ENCODE peak calls at places on chromosomes 16 and 17, in nine cellular contexts. B, Q, I, D, E, L, F, K and J are unnamed samples. For H3K27me3, the result is how much of the 10 kb centered on the place peaks cover.

GRCh38 chr17:61157246-61157887 is 242.3 kb upstream of the TBX2 start:
- DNase-seq in K (no peak), F (no peak), L (peak), Q (peak), E (no peak), I (no peak), D (no peak), B (no peak), J (no peak)

GRCh38 chr17:54899721-54900456 is 763 bp upstream of the TOM1L1 start:
- DNase-seq in I (no peak), E (peak), L (no peak), D (no peak), K (no peak), B (no peak), Q (peak), F (no peak), J (no peak)

GRCh38 chr16:29663020-29663828 is at the start of gene SPN:
- DNase-seq in K (no peak), E (no peak), D (no peak), F (no peak), I (no peak), Q (no peak), B (peak), L (no peak), J (no peak)

GRCh38 chr17:13888043-13888442 is 181.3 kb upstream of the COX10 start:
- DNase-seq in L (peak), E (peak), Q (peak), K (no peak), B (no peak), I (no peak), F (peak), D (no peak), J (no peak)

GRCh38 chr17:55402374-55402773 is 19.3 kb downstream of the MMD start:
- DNase-seq in D (no peak), L (peak), I (no peak), E (no peak), F (peak), B (no peak), Q (peak), K (no peak), J (peak)

GRCh38 chr17:65537845-65538678 is 23.4 kb downstream of the AXIN2 start:
- DNase-seq in B (no peak), K (no peak), I (no peak), E (no peak), Q (no peak), F (no peak), D (no peak), L (no peak), J (no peak)

GRCh38 chr16:29710227-29711219 is 31.5 kb downstream of the QPRT start:
- DNase-seq in K (no peak), B (peak), Q (peak), E (no peak), I (peak), L (peak), D (peak), F (peak), J (peak)

GRCh38 chr17:27562777-27563455 is 68.1 kb upstream of the LGALS9 start:
- DNase-seq in Q (peak), D (peak), F (no peak), L (peak), E (no peak), I (no peak), K (no peak), B (no peak), J (peak)

GRCh38 chr16:50522324-50522723 is 25.9 kb upstream of the NKD1 start:
- DNase-seq in D (no peak), Q (no peak), K (no peak), E (no peak), L (no peak), I (no peak), F (no peak), B (no peak), J (no peak)

GRCh38 chr17:48004973-48005372 is 32.6 kb downstream of the COPZ2 start:
- DNase-seq in D (no peak), L (no peak), B (no peak), F (no peak), Q (no peak), E (no peak), K (no peak), I (no peak), J (no peak)

GRCh38 chr16:1323296-1324239 is 9.9 kb upstream of the BAIAP3 start:
- DNase-seq in D (no peak), F (no peak), K (no peak), E (no peak), Q (no peak), B (no peak), I (no peak), L (no peak), J (no peak)

GRCh38 chr17:65137076-65137935 is at the start of gene RGS9:
- DNase-seq in Q (peak), E (peak), F (peak), L (peak), B (peak), D (peak), I (no peak), K (peak), J (peak)

GRCh38 chr16:84065536-84066132 is 23.0 kb upstream of the SLC38A8 start:
- DNase-seq in L (peak), D (peak), E (no peak), K (no peak), Q (peak), F (peak), I (no peak), B (peak), J (peak)

GRCh38 chr16:66919569-66920472 is 1.1 kb upstream of the CDH16 start:
- DNase-seq in I (no peak), F (no peak), D (no peak), K (no peak), Q (no peak), B (no peak), E (no peak), L (no peak), J (no peak)

GRCh38 chr17:58176200-58176599 is 9.4 kb downstream of the OR4D2 start:
- DNase-seq in L (peak), K (no peak), Q (peak), E (no peak), F (peak), B (no peak), D (no peak), I (no peak), J (no peak)

GRCh38 chr16:10895053-10895946 is 18.3 kb downstream of the CIITA start:
- DNase-seq in D (peak), L (peak), I (no peak), E (peak), K (no peak), F (peak), Q (peak), B (no peak), J (no peak)

GRCh38 chr17:34725740-34726139 is 146.4 kb downstream of the TMEM132E start:
- DNase-seq in E (no peak), I (no peak), B (no peak), F (no peak), D (no peak), K (no peak), L (no peak), Q (no peak), J (no peak)

GRCh38 chr16:17448640-17449638 is 21.8 kb downstream of the XYLT1 start:
- DNase-seq in L (no peak), Q (no peak), E (peak), F (no peak), D (no peak), B (peak), I (no peak), K (no peak), J (no peak)

GRCh38 chr16:3364774-3365427 is 9.2 kb downstream of the OR2C1 start:
- DNase-seq in F (peak), K (peak), I (peak), E (peak), D (peak), L (peak), Q (peak), B (peak), J (peak)

GRCh38 chr17:16381496-16381820 is 567 bp downstream of the UBB start:
- DNase-seq in Q (peak), E (no peak), F (no peak), D (no peak), B (no peak), K (no peak), I (no peak), L (peak), J (peak)

GRCh38 chr17:19943026-19943425 is 34.6 kb downstream of the AKAP10 start:
- DNase-seq in K (no peak), L (peak), B (no peak), F (no peak), D (no peak), Q (no peak), E (no peak), I (no peak), J (no peak)

GRCh38 chr17:2233441-2233947 is 70.1 kb downstream of the SMG6 start:
- DNase-seq in F (no peak), Q (peak), L (peak), K (peak), D (peak), E (peak), I (peak), B (no peak), J (no peak)

GRCh38 chr16:87691686-87692079 is 74.1 kb downstream of the KLHDC4 start:
- DNase-seq in K (no peak), I (no peak), F (no peak), E (no peak), B (no peak), L (no peak), Q (no peak), D (no peak), J (no peak)

GRCh38 chr16:82345318-82345717 is 175.3 kb upstream of the MPHOSPH6 start:
- DNase-seq in K (no peak), L (no peak), Q (no peak), I (no peak), B (no peak), D (no peak), F (no peak), E (no peak), J (no peak)

GRCh38 chr17:41728056-41728455 is 6.4 kb downstream of the HAP1 start:
- DNase-seq in L (no peak), B (no peak), D (no peak), E (no peak), I (no peak), K (no peak), Q (no peak), F (no peak), J (no peak)

GRCh38 chr17:15121426-15121825 is 143.7 kb downstream of the PMP22 start:
- DNase-seq in K (no peak), I (no peak), L (no peak), Q (peak), F (no peak), D (no peak), B (no peak), E (no peak), J (no peak)

GRCh38 chr16:54030451-54030850 is 256.1 kb downstream of the IRX3 start:
- DNase-seq in I (no peak), B (no peak), L (no peak), E (no peak), Q (no peak), F (peak), D (no peak), K (no peak), J (peak)

GRCh38 chr16:22400899-22401298 is 26.5 kb upstream of the CDR2 start:
- DNase-seq in D (no peak), K (no peak), E (no peak), I (no peak), Q (no peak), F (no peak), L (no peak), B (no peak), J (no peak)

GRCh38 chr16:1863681-1864460 is 8.1 kb downstream of the MEIOB start:
- DNase-seq in K (no peak), D (peak), B (no peak), L (peak), E (no peak), I (no peak), Q (peak), F (peak), J (peak)

GRCh38 chr17:20116683-20117309 is 107.6 kb downstream of the SPECC1 start:
- DNase-seq in F (peak), E (peak), K (no peak), L (peak), Q (peak), D (peak), I (no peak), B (no peak), J (peak)

GRCh38 chr17:37158290-37158689 is 209.5 kb downstream of the AATF start:
- DNase-seq in B (no peak), F (no peak), L (no peak), E (no peak), K (no peak), D (no peak), I (no peak), Q (no peak), J (peak)

GRCh38 chr16:69476920-69477418 is 52.5 kb downstream of the CYB5B start:
- DNase-seq in D (peak), K (no peak), L (peak), E (no peak), F (peak), I (peak), B (no peak), Q (peak), J (peak)

GRCh38 chr17:37089998-37090397 is 141.2 kb downstream of the AATF start:
- DNase-seq in E (no peak), D (peak), K (no peak), B (no peak), F (no peak), L (no peak), I (no peak), Q (no peak), J (no peak)

DNA sequence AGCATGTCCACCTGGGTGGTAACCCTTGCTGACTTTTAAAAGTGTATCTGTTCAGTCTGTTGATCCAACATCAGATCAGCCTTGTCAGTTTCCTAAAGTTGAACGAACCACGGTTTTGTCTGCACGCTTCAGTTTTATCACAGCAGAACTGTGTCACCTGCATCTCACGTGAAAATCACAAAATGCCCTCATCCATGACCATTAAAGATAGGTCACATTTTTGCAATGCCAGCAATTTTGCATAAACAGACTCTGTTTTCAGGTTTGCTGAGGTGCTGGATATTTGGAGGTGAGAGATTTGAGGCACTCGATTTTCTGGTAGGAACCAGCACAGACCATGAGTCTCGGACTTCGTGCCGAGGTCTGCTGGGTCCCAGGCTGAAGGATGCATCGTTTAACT is 3.0 kb downstream of the METRNL start:
- DNase-seq in L (no peak), B (no peak), F (no peak), Q (no peak), E (no peak), D (no peak), K (no peak), I (no peak), J (no peak)
- H3K4me3 ChIP-seq in L (peak), B (peak), F (no peak), Q (no peak), E (no peak), D (no peak), K (no peak), I (no peak), J (no peak)

DNA sequence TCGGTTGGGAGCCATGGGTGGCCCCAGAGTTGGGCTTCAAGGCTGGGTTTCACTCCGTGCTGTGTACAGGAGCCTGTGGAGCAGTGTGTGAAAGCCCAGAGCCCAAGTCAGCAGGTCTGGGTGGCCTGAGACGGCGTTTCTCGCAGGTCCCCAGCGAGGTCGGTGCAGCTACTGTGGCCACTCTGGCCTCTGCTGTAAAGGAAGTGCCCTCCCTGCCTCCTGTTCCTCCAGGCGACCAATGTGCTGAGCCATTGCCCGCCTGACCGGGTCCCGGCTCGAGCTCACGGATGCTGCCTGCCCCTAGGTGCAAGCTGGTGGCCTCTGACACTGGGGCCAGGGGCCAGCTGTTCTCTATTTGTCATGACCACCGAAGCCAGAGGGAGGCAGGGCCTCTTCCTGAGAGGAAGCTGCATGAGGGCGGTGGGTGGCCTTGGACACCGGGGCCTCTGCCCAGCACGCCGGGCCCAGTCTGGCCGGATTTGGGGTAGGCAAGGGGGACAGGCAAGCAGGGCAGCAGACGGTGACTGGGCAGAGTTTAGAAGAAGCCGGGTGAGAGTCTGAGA is 170.9 kb downstream of the IRF8 start:
- DNase-seq in F (no peak), I (no peak), D (no peak), K (no peak), Q (no peak), E (no peak), L (no peak), B (no peak), J (no peak)
- H3K27me3 ChIP-seq in F (under half), I (under half), D (under half), K (under half), Q (under half), E (under half), L (under half), B (under half), J (under half)

GRCh38 chr17:40122466-40122943 is 734 bp downstream of the MSL1 start:
- DNase-seq in D (peak), F (peak), I (no peak), E (peak), B (peak), L (peak), Q (peak), K (peak), J (no peak)
- TF ChIP-seq CTCF in D (peak), F (no peak), I (no peak), E (peak), B (peak), L (peak), Q (peak), K (no peak), J (peak)

GRCh38 chr17:30236807-30237206 is 1.3 kb upstream of the SLC6A4 start:
- DNase-seq in B (peak), D (peak), K (no peak), L (peak), F (peak), Q (no peak), E (peak), I (no peak), J (peak)
- H3K4me3 ChIP-seq in B (peak), D (no peak), K (no peak), L (peak), F (no peak), Q (no peak), E (no peak), I (no peak), J (no peak)

GRCh38 chr16:78175287-78175686 is 75.8 kb downstream of the WWOX start:
- DNase-seq in L (peak), B (no peak), Q (no peak), D (no peak), K (no peak), I (no peak), F (peak), E (no peak), J (peak)
- H3K27me3 ChIP-seq in L (under half), B (under half), Q (under half), D (under half), K (under half), I (under half), F (under half), E (under half), J (under half)

DNA sequence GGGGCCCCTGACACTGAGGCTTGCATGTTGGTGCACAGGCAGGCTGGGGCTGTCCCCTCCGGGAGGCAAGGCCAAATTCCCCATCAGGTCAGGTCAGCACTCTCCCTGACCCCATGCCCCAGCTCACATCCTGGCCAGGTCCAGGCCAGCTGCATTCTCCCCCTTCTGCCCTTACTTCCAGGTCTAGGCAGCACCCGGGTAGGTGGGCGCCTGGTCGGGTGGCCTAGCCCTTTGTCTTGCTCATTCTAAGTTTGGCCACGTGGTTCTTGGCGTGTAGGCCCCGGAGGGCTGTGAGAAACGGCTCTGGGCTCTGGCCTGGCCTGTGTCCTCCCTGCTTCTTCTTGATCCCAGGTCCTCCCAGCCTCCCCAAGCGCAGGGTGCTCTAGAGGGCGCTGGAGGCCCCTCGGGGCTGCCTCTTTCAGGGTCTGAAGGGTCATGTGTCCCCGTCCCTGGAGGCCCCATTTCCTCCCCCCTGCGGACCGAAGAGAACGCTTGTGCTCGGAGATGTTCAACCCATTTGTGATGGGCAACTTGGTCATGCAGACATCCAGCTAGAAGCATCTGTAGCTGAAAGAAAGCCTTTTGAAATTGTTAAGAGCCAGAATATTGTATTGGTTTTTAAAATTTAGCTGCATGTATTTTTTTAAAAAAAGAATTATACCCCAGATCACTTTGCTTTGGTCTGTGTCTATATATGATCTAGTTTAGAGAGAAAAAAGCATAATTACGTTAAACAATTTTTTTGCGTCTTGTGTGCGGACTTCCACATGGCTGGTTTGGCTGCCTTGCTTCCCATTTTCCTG is 6.7 kb downstream of the BAHCC1 start:
- DNase-seq in Q (no peak), K (no peak), I (no peak), D (peak), E (no peak), L (peak), F (peak), B (no peak), J (no peak)
- TF ChIP-seq CTCF in Q (peak), K (no peak), I (peak), D (peak), E (no peak), L (peak), F (peak), B (peak), J (peak)

GRCh38 chr17:77472837-77473214 is 332.1 kb downstream of the SEC14L1 start:
- DNase-seq in L (no peak), B (no peak), I (no peak), F (no peak), E (no peak), D (no peak), Q (no peak), K (no peak), J (no peak)

GRCh38 chr17:77473615-77474226 is 333.0 kb downstream of the SEC14L1 start:
- DNase-seq in D (no peak), E (no peak), B (no peak), Q (no peak), I (no peak), L (no peak), K (no peak), F (peak), J (peak)

GRCh38 chr17:77475012-77475976 is 334.5 kb downstream of the SEC14L1 start:
- DNase-seq in F (no peak), L (peak), I (peak), D (no peak), E (no peak), K (no peak), Q (peak), B (no peak), J (no peak)

GRCh38 chr17:77476006-77476405 is 335.2 kb downstream of the SEC14L1 start:
- DNase-seq in K (no peak), D (no peak), E (no peak), Q (no peak), I (no peak), L (no peak), F (peak), B (no peak), J (peak)

DNA sequence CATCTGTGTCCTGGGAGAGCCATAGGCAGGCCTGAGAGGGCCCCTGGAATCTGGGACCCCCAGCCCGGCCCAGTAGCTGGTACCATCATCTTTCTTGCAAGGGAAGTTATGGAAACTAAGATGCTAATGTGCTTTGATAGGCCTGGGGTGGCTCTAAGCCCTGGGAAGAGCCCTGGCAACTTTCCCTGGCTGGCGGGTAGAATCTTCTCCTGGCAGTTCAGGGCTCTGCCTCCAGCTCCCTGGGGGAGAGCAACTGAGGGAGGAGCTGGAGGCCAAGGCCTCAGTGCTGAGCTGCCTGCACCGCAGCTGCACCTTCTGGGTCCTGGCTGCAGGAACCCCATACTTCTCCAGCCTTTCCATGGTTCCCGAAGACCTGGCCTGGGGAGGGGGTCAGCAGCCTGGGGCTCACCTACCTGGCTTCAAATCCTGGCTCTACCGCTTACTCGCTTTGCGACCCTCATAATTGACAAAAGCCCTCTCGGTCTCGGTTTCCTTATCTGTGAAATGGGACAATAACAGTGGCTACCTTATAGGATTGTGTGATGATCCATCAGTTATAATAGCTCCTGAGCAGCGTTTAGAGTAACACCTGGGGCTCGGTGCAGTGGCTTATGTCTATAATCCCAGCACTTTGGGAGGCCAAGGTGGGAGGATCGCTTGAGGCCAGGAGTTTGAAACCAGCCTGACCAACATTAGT is 333.7 kb downstream of the SEC14L1 start:
- DNase-seq in B (no peak), D (no peak), I (no peak), F (no peak), L (peak), Q (peak), K (peak), E (no peak), J (no peak)
- H3K4me3 ChIP-seq in B (no peak), D (no peak), I (no peak), F (no peak), L (no peak), Q (no peak), K (no peak), E (no peak), J (no peak)